ENCODE peak calls at places on chromosomes 3 and 15, in six cellular contexts. Q is HTR-8/SVneo; K is dorsolateral prefrontal cortex; X is T-cell; T is stimulated activated CD4-positive, alpha-beta T cell treated with anti-CD3 and anti-CD28 coated beads, TNF-alpha, amount 100 ng/mL, for 24 hours; Y is vagina. R is an unnamed sample.

GRCh38 chr15:90219421-90220141 is 14.2 kb downstream of the CIB1 start:
- DNase-seq in Q (no peak), K (peak; percentile 39), X (peak; percentile 63), T (peak; percentile 32), Y (no peak), R (no peak)

GRCh38 chr3:14897266-14897665 is 50.1 kb upstream of the NR2C2 start:
- DNase-seq in Q (no peak), K (no peak), X (no peak), T (no peak), Y (no peak), R (no peak)

GRCh38 chr3:10315771-10316344 is 5.1 kb downstream of the SEC13 start:
- DNase-seq in Q (no peak), K (no peak), X (no peak), T (no peak), Y (no peak), R (no peak)

GRCh38 chr3:119524931-119525662 is 26.8 kb downstream of the TIMMDC1 start:
- DNase-seq in Q (no peak), K (no peak), X (no peak), T (no peak), Y (no peak), R (no peak)

GRCh38 chr15:64635486-64635815 is 139.9 kb downstream of the RBPMS2 start:
- DNase-seq in Q (no peak), K (no peak), X (no peak), T (no peak), Y (no peak), R (no peak)

GRCh38 chr3:37419979-37420378 is 245.6 kb upstream of the LRRFIP2 start:
- DNase-seq in Q (no peak), K (no peak), X (no peak), T (no peak), Y (no peak), R (no peak)

GRCh38 chr3:155581579-155581978 is 163.3 kb downstream of the PLCH1 start:
- DNase-seq in Q (no peak), K (no peak), X (peak; percentile 2), T (no peak), Y (no peak), R (no peak)

GRCh38 chr3:112084980-112085697 is 1.1 kb upstream of the C3orf52 start:
- DNase-seq in Q (no peak), K (no peak), X (no peak), T (no peak), Y (no peak), R (peak; percentile 29)

GRCh38 chr15:71716990-71717389 is 93.4 kb upstream of the NR2E3 start:
- DNase-seq in Q (no peak), K (no peak), X (no peak), T (no peak), Y (no peak), R (no peak)

GRCh38 chr3:171374661-171375285 is 85.4 kb downstream of the TNIK start:
- DNase-seq in Q (no peak), K (no peak), X (no peak), T (no peak), Y (no peak), R (no peak)

GRCh38 chr3:69649120-69649519 is 90.1 kb upstream of the MITF start:
- DNase-seq in Q (no peak), K (no peak), X (no peak), T (no peak), Y (no peak), R (no peak)

GRCh38 chr15:31390029-31390428 is 63.4 kb downstream of the KLF13 start:
- DNase-seq in Q (no peak), K (no peak), X (no peak), T (no peak), Y (no peak), R (no peak)

GRCh38 chr15:26260517-26261133 is 397.5 kb upstream of the ATP10A start:
- DNase-seq in Q (no peak), K (no peak), X (peak; percentile 8), T (no peak), Y (no peak), R (peak; percentile 0)

GRCh38 chr3:160226026-160226739 is 961 bp downstream of the C3orf80 start:
- DNase-seq in Q (no peak), K (no peak), X (no peak), T (no peak), Y (no peak), R (no peak)

GRCh38 chr15:99956022-99956775 is 223.0 kb upstream of the LYSMD4 start:
- DNase-seq in Q (no peak), K (no peak), X (no peak), T (no peak), Y (peak; percentile 95), R (no peak)

GRCh38 chr15:76795217-76795616 is 109.9 kb downstream of the SCAPER start:
- DNase-seq in Q (no peak), K (no peak), X (no peak), T (no peak), Y (no peak), R (no peak)

R was measured in SHP77 treated with DMSO at 0.1 percent for 48 hours.